ENCODE peak calls at places on chromosomes 1 and 21, in seven cellular contexts. O is AG08396; R is NCI-H510A treated with DMSO at 0.1 percent for 48 hours; G is EH; S is amniotic epithelial cell; V is CD8-positive, alpha-beta T cell; L is psoas muscle. N is an unnamed sample.

GRCh38 chr1:90133133-90133532 is 138.2 kb downstream of the ZNF326 start:
- DNase-seq in O (peak), R (peak), G (peak), S (peak), V (no peak), L (no peak), N (no peak)

GRCh38 chr1:40780678-40781613 is 2.6 kb upstream of the KCNQ4 start:
- DNase-seq in O (no peak), R (no peak), G (no peak), S (no peak), V (no peak), L (no peak), N (no peak)

GRCh38 chr1:39407889-39408640 is 83.4 kb upstream of the BMP8A start:
- DNase-seq in O (no peak), R (peak), G (no peak), S (no peak), V (no peak), L (no peak), N (peak)

GRCh38 chr1:76179297-76179696 is 104.8 kb downstream of the ST6GALNAC3 start:
- DNase-seq in O (no peak), R (no peak), G (no peak), S (no peak), V (no peak), L (no peak), N (no peak)

GRCh38 chr1:111908222-111908621 is 81.2 kb downstream of the KCND3 start:
- DNase-seq in O (no peak), R (no peak), G (no peak), S (no peak), V (no peak), L (no peak), N (no peak)

GRCh38 chr1:108691886-108692723 is at the start of gene PRPF38B:
- DNase-seq in O (peak), R (peak), G (peak), S (peak), V (peak), L (peak), N (peak)

GRCh38 chr1:233909195-233909594 is 4.7 kb downstream of the SLC35F3 start:
- DNase-seq in O (no peak), R (no peak), G (peak), S (no peak), V (no peak), L (no peak), N (no peak)

GRCh38 chr1:27137544-27138075 is 17.3 kb downstream of the SLC9A1 start:
- DNase-seq in O (no peak), R (peak), G (peak), S (no peak), V (no peak), L (no peak), N (peak)

GRCh38 chr1:151164732-151165280 is 896 bp downstream of the LYSMD1 start:
- DNase-seq in O (no peak), R (no peak), G (peak), S (peak), V (no peak), L (no peak), N (no peak)

GRCh38 chr1:114428083-114428754 is 82.8 kb downstream of the TRIM33 start:
- DNase-seq in O (peak), R (no peak), G (peak), S (no peak), V (no peak), L (no peak), N (no peak)

GRCh38 chr21:32626633-32627196 is 14.5 kb upstream of the CFAP298 start:
- DNase-seq in O (no peak), R (no peak), G (peak), S (peak), V (no peak), L (no peak), N (no peak)

GRCh38 chr1:203093754-203094410 is 8.1 kb upstream of the MYOG start:
- DNase-seq in O (no peak), R (no peak), G (peak), S (no peak), V (no peak), L (no peak), N (no peak)

GRCh38 chr1:219805191-219805590 is 123.2 kb downstream of the SLC30A10 start:
- DNase-seq in O (no peak), R (no peak), G (no peak), S (peak), V (no peak), L (no peak), N (no peak)

GRCh38 chr1:234750922-234751595 is 141.1 kb upstream of the IRF2BP2 start:
- DNase-seq in O (no peak), R (peak), G (no peak), S (no peak), V (no peak), L (no peak), N (no peak)

GRCh38 chr1:246210751-246211150 is 296.3 kb downstream of the SMYD3 start:
- DNase-seq in O (no peak), R (peak), G (no peak), S (no peak), V (no peak), L (no peak), N (no peak)

N was measured in right lobe of liver.